ENCODE peak calls at places on chromosomes 2 and 18, in ten cellular contexts. P is stimulated activated naive CD4-positive, alpha-beta T cell treated with Interleukin-2 at 50 U/mL for 16 hours; G is tibial nerve; L is RPMI8226; M is stimulated activated CD4-positive, alpha-beta T cell treated with anti-CD3 and anti-CD28 coated beads, Interleukin-12 subunit alpha, Interleukin-12 subunit beta, amount 100 ng/mL, for 48 hours; Q is COLO829; K is NCI-H510A; Z is stimulated activated CD8-positive, alpha-beta memory T cell treated with anti-CD3 and anti-CD28 coated beads, Interleukin-15, amount 100 ng/mL, for 48 hours; X is iris pigment epithelial cell; B is KBM-7. V is an unnamed sample.

GRCh38 chr2:179824961-179825360 is 36.5 kb downstream of the ZNF385B start:
- DNase-seq in M (no peak), X (no peak), P (no peak), G (no peak), Z (no peak), Q (no peak), B (no peak), K (no peak), L (no peak), V (no peak)

GRCh38 chr2:120720746-120721145 is 14.9 kb upstream of the GLI2 start:
- DNase-seq in M (no peak), P (no peak), B (no peak), K (no peak), L (no peak), G (no peak), Q (no peak), Z (no peak), X (no peak), V (no peak)

GRCh38 chr2:46700435-46700834 is 215.2 kb downstream of the MCFD2 start:
- DNase-seq in M (no peak), P (no peak), K (no peak), X (no peak), B (no peak), G (no peak), Z (no peak), L (no peak), Q (no peak), V (no peak)

GRCh38 chr2:182240862-182241371 is 185.9 kb downstream of the PDE1A start:
- DNase-seq in B (peak; percentile 23), G (no peak), X (peak; percentile 42), K (peak; percentile 24), L (peak; percentile 83), P (no peak), M (no peak), Q (no peak), Z (no peak), V (no peak)

GRCh38 chr2:47422560-47422959 is 19.6 kb downstream of the MSH2 start:
- DNase-seq in M (no peak), X (peak; percentile 64), B (no peak), K (no peak), P (no peak), G (no peak), L (no peak), Q (no peak), Z (no peak), V (peak; percentile 19)

GRCh38 chr2:101111917-101112771 is 39.0 kb downstream of the TBC1D8 start:
- DNase-seq in L (no peak), Z (no peak), K (no peak), Q (no peak), X (no peak), P (no peak), M (no peak), B (no peak), G (no peak), V (no peak)

GRCh38 chr2:11802782-11803191 is 56.4 kb downstream of the LPIN1 start:
- DNase-seq in G (no peak), M (no peak), P (no peak), K (no peak), Z (no peak), B (no peak), L (no peak), X (peak; percentile 73), Q (no peak), V (no peak)

GRCh38 chr2:216279011-216279410 is 93.3 kb downstream of the MARCHF4 start:
- DNase-seq in X (no peak), P (no peak), G (no peak), M (no peak), L (no peak), K (no peak), Q (no peak), B (no peak), Z (no peak), V (no peak)

GRCh38 chr2:213848631-213849030 is 562.2 kb upstream of the VWC2L start:
- DNase-seq in B (no peak), Q (no peak), P (no peak), X (peak; percentile 71), K (no peak), Z (no peak), L (no peak), M (no peak), G (no peak), V (no peak)

GRCh38 chr2:150513647-150514046 is 26.2 kb upstream of the RND3 start:
- DNase-seq in G (no peak), Q (no peak), Z (no peak), M (no peak), L (no peak), X (peak; percentile 78), P (no peak), B (no peak), K (no peak), V (no peak)

GRCh38 chr2:227503433-227504406 is 31.8 kb downstream of the AGFG1 start:
- DNase-seq in P (no peak), L (no peak), B (no peak), Q (peak; percentile 38), X (peak; percentile 41), M (no peak), Z (no peak), K (no peak), G (no peak), V (peak; percentile 68)

GRCh38 chr18:59272971-59273935 is at the start of gene RAX:
- DNase-seq in Z (no peak), X (peak; percentile 9), Q (no peak), M (no peak), K (no peak), G (no peak), P (no peak), B (peak; percentile 45), L (no peak), V (peak; percentile 6)

GRCh38 chr2:2324565-2325101 is 6.4 kb downstream of the MYT1L start:
- DNase-seq in X (no peak), Z (no peak), Q (no peak), K (peak; percentile 54), L (no peak), G (no peak), P (no peak), M (no peak), B (no peak), V (no peak)

GRCh38 chr18:59561596-59561995 is 135.6 kb downstream of the CCBE1 start:
- DNase-seq in X (no peak), Q (no peak), G (no peak), L (no peak), P (no peak), B (no peak), K (no peak), Z (no peak), M (no peak), V (no peak)

GRCh38 chr2:160042054-160042453 is 20.4 kb downstream of the PLA2R1 start:
- DNase-seq in Q (no peak), X (peak; percentile 39), M (peak; percentile 55), L (no peak), P (peak; percentile 55), G (no peak), B (no peak), K (no peak), Z (peak; percentile 30), V (no peak)

GRCh38 chr2:144132357-144132756 is 387.6 kb downstream of the ZEB2 start:
- DNase-seq in X (peak; percentile 83), K (no peak), P (no peak), Z (no peak), G (no peak), M (no peak), Q (no peak), L (no peak), B (no peak), V (no peak)

GRCh38 chr2:13046557-13047165 is 329.9 kb downstream of the TRIB2 start:
- DNase-seq in X (peak; percentile 16), L (no peak), Z (no peak), G (no peak), P (no peak), K (no peak), M (no peak), B (peak; percentile 7), Q (no peak), V (peak; percentile 20)

GRCh38 chr2:37457401-37457901 is 113.0 kb downstream of the QPCT start:
- DNase-seq in P (no peak), G (no peak), X (peak; percentile 75), K (no peak), L (no peak), M (no peak), B (no peak), Z (no peak), Q (no peak), V (no peak)

GRCh38 chr2:27636766-27637165 is 7.9 kb downstream of the GPN1 start:
- DNase-seq in P (no peak), X (peak; percentile 40), L (no peak), M (no peak), B (no peak), G (no peak), Q (no peak), Z (no peak), K (no peak), V (no peak)

GRCh38 chr2:75640621-75641121 is 5.9 kb upstream of the MRPL19 start:
- DNase-seq in P (peak; percentile 32), B (peak; percentile 64), K (peak; percentile 24), L (peak; percentile 68), G (peak; percentile 63), M (peak; percentile 37), Q (peak; percentile 63), X (peak; percentile 81), Z (peak; percentile 38), V (peak; percentile 58)